ENCODE peak calls at places on chromosomes 16 and 17, in ten cellular contexts. S, F, Q, H, I, C, V, X, J and L are unnamed samples. For H3K4me1, the result is how much of the 10 kb centered on the place peaks cover.

GRCh38 chr17:35780876-35781409 is 14.5 kb downstream of the MMP28 start:
- DNase-seq in V (no peak), C (no peak), I (no peak), H (no peak), S (no peak), F (no peak), Q (no peak), X (no peak), J (no peak), L (no peak)

GRCh38 chr16:88854306-88855111 is 2.2 kb downstream of the GALNS start:
- DNase-seq in X (peak), I (no peak), H (no peak), Q (peak), J (no peak), F (no peak), S (no peak), V (no peak), C (no peak), L (no peak)

GRCh38 chr17:6392609-6393367 is 42.1 kb downstream of the AIPL1 start:
- DNase-seq in I (no peak), Q (no peak), J (no peak), C (no peak), X (no peak), F (no peak), S (no peak), V (no peak), H (no peak), L (no peak)

GRCh38 chr17:81304196-81305015 is 9.3 kb upstream of the SLC38A10 start:
- DNase-seq in V (no peak), I (no peak), S (no peak), F (no peak), Q (no peak), X (no peak), J (no peak), H (no peak), C (no peak), L (no peak)

GRCh38 chr17:83151442-83152220 is 72.2 kb downstream of the METRNL start:
- DNase-seq in S (no peak), F (no peak), H (no peak), C (no peak), I (no peak), X (no peak), Q (peak), V (no peak), J (no peak), L (no peak)

GRCh38 chr17:35791681-35792350 is 3.6 kb downstream of the MMP28 start:
- DNase-seq in H (no peak), C (no peak), Q (no peak), I (no peak), F (no peak), S (no peak), V (no peak), X (no peak), J (no peak), L (no peak)

GRCh38 chr16:2237076-2237551 is 870 bp downstream of the DNASE1L2 start:
- DNase-seq in Q (no peak), X (no peak), F (no peak), C (no peak), I (no peak), J (no peak), H (no peak), V (no peak), S (no peak), L (no peak)

GRCh38 chr17:56824503-56824902 is 9.2 kb downstream of the C17orf67 start:
- DNase-seq in H (no peak), S (no peak), V (no peak), J (no peak), I (no peak), F (no peak), C (no peak), Q (no peak), X (no peak), L (no peak)

GRCh38 chr16:75236232-75236631 is 15.2 kb downstream of the BCAR1 start:
- DNase-seq in Q (no peak), I (no peak), H (no peak), V (no peak), C (no peak), X (no peak), F (no peak), J (no peak), S (no peak), L (no peak)

GRCh38 chr16:47056704-47057630 is 83.5 kb upstream of the DNAJA2 start:
- DNase-seq in V (no peak), Q (peak), S (no peak), X (no peak), F (no peak), C (no peak), I (no peak), J (no peak), H (no peak), L (no peak)

GRCh38 chr16:3776316-3776715 is 59.0 kb upstream of the TRAP1 start:
- DNase-seq in J (no peak), X (no peak), Q (no peak), V (no peak), C (peak), I (peak), F (no peak), S (no peak), H (peak), L (peak)

GRCh38 chr16:3999890-4000325 is 116.3 kb downstream of the ADCY9 start:
- DNase-seq in H (no peak), X (no peak), J (no peak), C (no peak), F (no peak), S (no peak), I (no peak), Q (no peak), V (no peak), L (no peak)

GRCh38 chr17:7650509-7651096 is at the start of gene ATP1B2:
- DNase-seq in J (peak), I (peak), V (peak), F (no peak), X (peak), Q (peak), S (peak), C (peak), H (peak), L (peak)

GRCh38 chr17:67499673-67500072 is 122.6 kb downstream of the PITPNC1 start:
- DNase-seq in I (no peak), V (no peak), F (no peak), S (no peak), J (no peak), C (no peak), X (no peak), Q (no peak), H (no peak), L (no peak)

GRCh38 chr17:72381597-72382397 is 261.0 kb downstream of the SOX9 start:
- DNase-seq in F (no peak), X (no peak), Q (no peak), C (no peak), S (peak), J (no peak), I (no peak), H (no peak), V (no peak), L (no peak)

GRCh38 chr16:11264155-11264832 is 4.8 kb downstream of the TNP2 start:
- DNase-seq in J (no peak), H (no peak), Q (no peak), V (no peak), S (no peak), C (no peak), F (no peak), I (no peak), X (no peak), L (no peak)

GRCh38 chr16:273547-274421 is 2.0 kb downstream of the RGS11 start:
- DNase-seq in Q (no peak), V (no peak), H (no peak), I (peak), X (no peak), J (no peak), F (no peak), S (no peak), C (no peak), L (no peak)

GRCh38 chr17:77566566-77566965 is 391.9 kb upstream of the TNRC6C start:
- DNase-seq in V (no peak), J (no peak), H (no peak), Q (peak), X (no peak), I (no peak), F (no peak), S (no peak), C (no peak), L (no peak)

GRCh38 chr17:70365098-70365583 is 195.8 kb downstream of the KCNJ2 start:
- DNase-seq in Q (no peak), J (no peak), C (no peak), F (peak), I (no peak), V (no peak), X (no peak), H (no peak), S (no peak), L (no peak)

GRCh38 chr17:77387891-77388290 is 247.1 kb downstream of the SEC14L1 start:
- DNase-seq in S (no peak), X (no peak), V (no peak), F (no peak), H (no peak), C (no peak), Q (no peak), I (no peak), J (no peak), L (no peak)

GRCh38 chr16:47141773-47142468 is 1.8 kb downstream of the NETO2 start:
- DNase-seq in I (peak), X (peak), C (peak), S (peak), J (peak), V (peak), Q (peak), F (peak), H (peak), L (peak)

GRCh38 chr17:28572294-28573099 is 1.2 kb upstream of the PIGS start:
- DNase-seq in S (no peak), I (no peak), V (peak), X (no peak), C (no peak), F (no peak), H (no peak), J (no peak), Q (no peak), L (no peak)

GRCh38 chr16:3129137-3130131 is 5.4 kb upstream of the ZNF213 start:
- DNase-seq in V (peak), H (peak), I (peak), J (peak), F (no peak), X (peak), S (peak), Q (peak), C (peak), L (peak)

DNA sequence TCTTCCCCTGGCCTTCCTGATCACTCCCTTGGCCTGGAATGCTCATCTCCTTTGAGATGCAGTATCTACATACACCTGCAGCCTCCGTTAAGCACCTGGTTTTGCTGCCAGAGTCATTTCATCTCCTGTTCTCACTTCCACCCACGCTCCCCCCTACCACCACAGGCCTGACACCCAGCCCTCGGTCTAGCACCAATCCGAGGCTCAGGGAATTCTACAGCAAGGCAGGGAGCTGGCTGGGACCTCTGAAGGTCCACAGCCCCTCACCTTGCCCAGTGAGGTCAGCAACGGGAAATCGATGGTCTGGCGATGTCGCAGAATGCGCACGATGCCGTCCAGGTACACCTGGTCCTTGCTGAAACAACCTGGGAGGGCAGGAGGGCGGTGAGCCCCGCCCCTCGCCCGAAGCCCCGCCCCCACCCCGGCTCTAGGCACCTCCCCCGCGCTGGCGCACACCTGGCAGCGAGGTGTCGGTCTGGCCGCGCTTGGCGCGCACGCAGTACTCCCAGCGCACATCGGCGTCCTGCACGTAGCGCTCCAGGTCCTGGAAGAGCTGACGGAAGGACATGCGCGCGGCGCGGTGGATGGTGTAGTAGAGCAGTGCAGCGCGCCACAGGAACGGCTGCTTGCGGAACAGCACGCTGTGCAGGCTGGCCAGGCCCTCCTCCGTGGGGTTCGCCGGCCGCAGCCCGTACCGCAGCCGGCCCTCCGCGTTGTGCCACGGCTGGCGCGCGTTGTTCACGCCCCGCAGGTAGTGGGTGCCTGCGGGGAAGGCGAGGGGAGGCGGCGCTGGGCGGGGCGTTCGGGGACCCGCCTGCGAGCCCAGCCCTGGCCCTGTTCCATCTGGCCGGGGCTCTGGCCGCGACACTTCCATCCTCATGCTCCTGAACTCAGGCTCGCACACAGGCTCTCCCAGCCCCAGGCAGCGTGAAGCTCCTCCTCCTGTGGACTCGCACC is 5.7 kb downstream of the MATCAP1 start:
- DNase-seq in I (peak), F (no peak), V (peak), J (no peak), H (no peak), Q (peak), C (peak), S (peak), X (peak), L (peak)
- H3K4me1 ChIP-seq in I (under half), F (under half), V (under half), J (under half), H (under half), Q (half or more), C (under half), S (under half), X (under half), L (half or more)

DNA sequence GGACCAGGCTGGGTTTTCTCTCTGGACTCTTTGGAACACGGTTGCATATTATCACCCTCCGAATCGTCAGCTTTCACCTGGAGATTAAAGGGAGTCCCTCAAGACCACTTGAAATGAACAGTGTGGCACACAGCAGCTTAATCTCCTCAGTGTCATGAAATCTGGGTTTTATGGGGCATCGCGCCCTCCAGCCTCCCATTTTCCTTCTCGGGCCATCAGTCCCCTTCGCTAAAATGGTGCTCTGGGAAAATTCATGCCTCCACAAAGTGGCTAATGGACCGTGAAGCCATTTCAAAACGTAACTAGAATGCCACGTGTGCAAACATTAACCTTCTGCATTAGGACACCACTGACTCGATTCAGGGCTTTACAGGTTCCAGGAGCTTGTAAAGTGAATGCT is 26.0 kb upstream of the WFDC1 start:
- DNase-seq in Q (no peak), X (no peak), C (no peak), F (no peak), V (no peak), H (no peak), S (no peak), J (no peak), I (no peak), L (no peak)
- H3K27ac ChIP-seq in Q (no peak), X (no peak), C (no peak), F (no peak), V (no peak), H (no peak), S (no peak), J (no peak), I (no peak), L (no peak)

GRCh38 chr17:76107507-76107906 is 3.9 kb upstream of the EXOC7 start:
- DNase-seq in V (no peak), J (no peak), C (no peak), Q (no peak), F (no peak), I (no peak), X (no peak), S (no peak), H (no peak), L (no peak)

GRCh38 chr17:76104140-76104895 is 731 bp upstream of the EXOC7 start:
- DNase-seq in C (no peak), S (no peak), J (no peak), H (no peak), Q (peak), F (no peak), V (no peak), X (no peak), I (no peak), L (no peak)

GRCh38 chr17:76102944-76103273 is 678 bp downstream of the EXOC7 start:
- DNase-seq in H (no peak), C (no peak), F (no peak), I (no peak), V (no peak), J (no peak), Q (no peak), X (no peak), S (no peak), L (no peak)

GRCh38 chr17:76104896-76105231 is 1.3 kb upstream of the EXOC7 start:
- DNase-seq in V (no peak), Q (no peak), X (no peak), H (no peak), S (no peak), I (no peak), F (no peak), J (no peak), C (no peak), L (no peak)

GRCh38 chr17:76103274-76104139 is at the start of gene EXOC7:
- DNase-seq in Q (peak), C (peak), X (peak), H (peak), J (peak), V (peak), I (peak), S (peak), F (peak), L (peak)
- TF ChIP-seq CTCF in Q (peak), C (no peak), X (no peak), H (no peak), J (no peak), V (no peak), I (no peak), S (no peak), F (no peak), L (peak)

GRCh38 chr16:24984903-24985675 is 30.1 kb downstream of the ARHGAP17 start:
- DNase-seq in S (no peak), H (no peak), X (no peak), J (no peak), V (no peak), C (no peak), I (no peak), F (no peak), Q (no peak), L (no peak)
- H3K4me1 ChIP-seq in S (under half), H (half or more), X (under half), J (half or more), V (under half), C (under half), I (half or more), F (under half), Q (half or more), L (half or more)

DNA sequence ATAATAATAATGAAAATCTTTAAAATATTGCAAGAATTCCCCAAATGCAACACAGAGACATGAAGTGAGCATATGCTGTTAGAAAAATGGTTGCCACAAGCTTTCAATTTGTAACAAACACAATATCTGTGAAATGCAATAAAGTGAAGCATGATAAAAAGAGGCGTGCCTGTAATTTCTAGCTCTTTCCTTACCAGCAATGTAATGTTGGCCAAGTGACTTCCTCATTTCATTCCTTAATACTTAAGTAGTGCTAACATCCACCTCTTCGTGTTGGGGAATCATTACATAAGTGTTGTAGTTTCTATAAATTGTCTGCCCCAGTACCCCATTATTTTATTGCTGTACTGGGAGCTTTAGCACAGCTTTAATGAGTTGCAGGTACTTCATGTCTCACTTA is 1192.0 kb upstream of the CDH8 start:
- DNase-seq in V (no peak), J (no peak), F (no peak), H (no peak), X (no peak), Q (no peak), S (no peak), C (no peak), I (no peak), L (no peak)
- H3K27ac ChIP-seq in V (no peak), J (no peak), F (no peak), H (no peak), X (no peak), Q (no peak), S (no peak), C (no peak), I (no peak), L (no peak)

DNA sequence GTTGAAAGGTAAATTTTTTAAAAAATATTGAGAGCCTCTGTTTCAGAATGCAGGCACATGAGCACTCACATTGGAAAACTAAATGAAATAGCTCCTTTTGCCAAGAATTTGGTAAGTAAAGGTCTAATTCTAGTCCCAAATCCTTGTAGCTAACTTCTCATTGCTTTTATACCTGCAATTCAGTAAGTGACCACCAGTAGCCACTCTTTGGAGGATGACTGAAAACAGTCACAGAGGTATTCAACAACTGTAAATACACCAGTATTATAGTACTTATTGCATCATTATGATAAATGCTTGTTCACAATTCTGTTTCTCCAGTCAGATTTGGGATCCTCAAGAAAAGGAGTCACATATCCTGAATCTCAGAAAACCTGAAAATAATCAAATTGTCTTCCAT is 562.4 kb upstream of the CDH11 start:
- DNase-seq in F (no peak), J (no peak), V (no peak), S (no peak), C (no peak), H (no peak), X (no peak), I (no peak), Q (no peak), L (no peak)
- TF ChIP-seq CTCF in F (no peak), J (no peak), V (no peak), S (peak), C (no peak), H (no peak), X (no peak), I (no peak), Q (no peak), L (no peak)

DNA sequence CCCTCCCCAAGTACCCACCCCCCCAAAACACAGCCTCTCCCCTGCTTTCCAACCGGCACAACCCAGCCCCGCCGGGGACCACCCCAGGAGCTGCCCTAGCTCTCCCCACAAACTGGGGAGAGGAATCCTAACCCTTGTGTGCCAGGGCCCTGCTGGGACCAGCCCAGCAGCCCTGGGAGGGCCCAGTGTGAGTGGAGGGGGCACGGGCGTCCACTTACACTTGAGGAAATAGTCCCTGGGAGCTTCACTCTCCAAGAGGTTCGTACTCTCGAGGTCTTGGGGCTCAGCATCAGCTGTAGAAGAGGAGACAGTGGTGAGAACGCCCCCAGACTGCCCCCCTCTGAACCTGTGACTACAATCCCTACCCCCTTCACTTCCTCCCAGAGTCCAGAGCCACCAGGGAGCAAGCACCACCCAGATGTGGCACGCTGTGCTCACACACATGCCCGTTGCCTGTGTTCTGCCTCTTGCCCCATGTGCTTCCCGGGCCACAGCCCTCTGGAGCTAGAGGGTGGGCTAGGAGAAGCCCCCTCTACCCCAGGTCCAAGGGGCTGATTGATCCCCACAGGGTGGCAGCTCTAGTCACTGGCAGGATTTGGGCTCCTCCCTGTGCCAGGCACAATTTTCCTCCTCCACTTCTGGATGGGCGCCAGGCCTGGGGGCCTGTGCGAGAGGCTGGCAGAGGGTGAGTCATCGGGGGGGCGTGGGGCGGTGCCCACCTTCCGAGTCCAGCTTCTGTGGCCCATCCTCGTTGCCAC is 3.0 kb downstream of the TRIM47 start:
- DNase-seq in Q (no peak), C (no peak), I (peak), F (no peak), J (no peak), H (no peak), X (no peak), V (peak), S (no peak), L (no peak)
- H3K4me1 ChIP-seq in Q (half or more), C (under half), I (under half), F (under half), J (under half), H (under half), X (under half), V (under half), S (under half), L (half or more)